ENCODE peak calls at places on chromosome 3, in six cellular contexts. W is NCI-H524, J is NCI-H1436, V is NCI-H1105 treated with DMSO at 0.1 percent for 48 hours, T is Karpas-422, U is LNCaP clone FGC. Y is an unnamed sample.

GRCh38 chr3:184345678-184346144 is 8.3 kb downstream of the FAM131A start:
- DNase-seq in W (peak; percentile 56), J (no peak), V (peak; percentile 44), T (peak; percentile 84), U (peak; percentile 85), Y (no peak)

GRCh38 chr3:100033184-100033583 is 81.1 kb downstream of the FILIP1L start:
- DNase-seq in W (no peak), J (no peak), V (peak; percentile 35), T (no peak), U (no peak), Y (no peak)

GRCh38 chr3:194310516-194310915 is 40.6 kb downstream of the CPN2 start:
- DNase-seq in W (no peak), J (no peak), V (no peak), T (no peak), U (no peak), Y (no peak)

GRCh38 chr3:146165370-146165769 is 4.4 kb upstream of the PLOD2 start:
- DNase-seq in W (no peak), J (no peak), V (no peak), T (no peak), U (no peak), Y (no peak)

GRCh38 chr3:42228796-42229195 is 37.2 kb downstream of the CCK start:
- DNase-seq in W (no peak), J (no peak), V (no peak), T (peak; percentile 49), U (no peak), Y (no peak)

GRCh38 chr3:152061296-152061695 is 187.9 kb downstream of the SUCNR1 start:
- DNase-seq in W (no peak), J (no peak), V (no peak), T (no peak), U (no peak), Y (no peak)

GRCh38 chr3:17912011-17912760 is 169.8 kb upstream of the TBC1D5 start:
- DNase-seq in W (no peak), J (no peak), V (peak; percentile 37), T (no peak), U (no peak), Y (no peak)

GRCh38 chr3:138213373-138214085 is 26.4 kb downstream of the ARMC8 start:
- DNase-seq in W (no peak), J (no peak), V (no peak), T (peak; percentile 30), U (no peak), Y (no peak)

GRCh38 chr3:129673897-129674797 is 67.7 kb upstream of the PLXND1 start:
- DNase-seq in W (no peak), J (no peak), V (no peak), T (peak; percentile 61), U (peak; percentile 84), Y (no peak)

GRCh38 chr3:181212271-181212670 is 222.7 kb upstream of the DNAJC19 start:
- DNase-seq in W (no peak), J (no peak), V (no peak), T (no peak), U (no peak), Y (no peak)

GRCh38 chr3:195209836-195210551 is 61.0 kb downstream of the XXYLT1 start:
- DNase-seq in W (peak; percentile 73), J (no peak), V (no peak), T (no peak), U (no peak), Y (no peak)

GRCh38 chr3:129888739-129889138 is 4.8 kb downstream of the TMCC1 start:
- DNase-seq in W (no peak), J (no peak), V (no peak), T (no peak), U (no peak), Y (no peak)

GRCh38 chr3:164452707-164453106 is 625.6 kb downstream of the SI start:
- DNase-seq in W (no peak), J (no peak), V (no peak), T (no peak), U (no peak), Y (no peak)

GRCh38 chr3:116001063-116001765 is 377.9 kb downstream of the GAP43 start:
- DNase-seq in W (no peak), J (no peak), V (no peak), T (no peak), U (no peak), Y (no peak)

GRCh38 chr3:134366928-134367352 is 7.3 kb downstream of the AMOTL2 start:
- DNase-seq in W (no peak), J (no peak), V (no peak), T (no peak), U (no peak), Y (no peak)